ENCODE peak calls at places on chromosomes 1 and 21, in four cellular contexts. L, K, Q and N are unnamed samples.

GRCh38 chr1:61266738-61267137 is 184.4 kb downstream of the NFIA start:
- DNase-seq in Q (no peak), K (no peak), L (no peak), N (no peak)

GRCh38 chr1:108502624-108503023 is 52.5 kb downstream of the NBPF6 start:
- DNase-seq in Q (peak; percentile 59), L (no peak), K (peak; percentile 7), N (no peak)

GRCh38 chr1:25030674-25031589 is 100.9 kb upstream of the RUNX3 start:
- DNase-seq in Q (peak; percentile 41), L (no peak), K (no peak), N (no peak)

GRCh38 chr1:109312978-109313775 is 6.4 kb upstream of the MYBPHL start:
- DNase-seq in K (peak; percentile 78), L (no peak), Q (no peak), N (no peak)

GRCh38 chr1:115332813-115333608 is 5.0 kb downstream of the NGF start:
- DNase-seq in L (no peak), K (peak; percentile 88), Q (peak; percentile 77), N (no peak)

GRCh38 chr21:33208534-33208933 is 21.2 kb upstream of the IFNAR2 start:
- DNase-seq in Q (no peak), K (no peak), L (no peak), N (no peak)

GRCh38 chr1:95041491-95042165 is 31.1 kb downstream of the ALG14 start:
- DNase-seq in L (peak; percentile 39), Q (peak; percentile 78), K (peak; percentile 94), N (peak; percentile 76)

GRCh38 chr1:228668553-228669400 is 66.5 kb upstream of the RHOU start:
- DNase-seq in Q (peak; percentile 2), K (peak; percentile 50), L (no peak), N (no peak)

GRCh38 chr1:216563096-216563495 is 139.8 kb upstream of the USH2A start:
- DNase-seq in Q (no peak), K (no peak), L (no peak), N (peak; percentile 73)

GRCh38 chr1:71565267-71565666 is 484.4 kb upstream of the ZRANB2 start:
- DNase-seq in Q (peak; percentile 31), L (no peak), K (peak; percentile 80), N (no peak)

GRCh38 chr1:8070381-8070811 is 44.3 kb upstream of the ERRFI1 start:
- DNase-seq in L (no peak), K (no peak), Q (no peak), N (peak; percentile 79)

GRCh38 chr1:27864264-27864895 is 8.0 kb upstream of the THEMIS2 start:
- DNase-seq in L (no peak), K (no peak), Q (no peak), N (no peak)

GRCh38 chr1:100134872-100135271 is 1.9 kb downstream of the TRMT13 start:
- DNase-seq in Q (no peak), K (no peak), L (no peak), N (no peak)

GRCh38 chr1:49319426-49319963 is 542.8 kb upstream of the BEND5 start:
- DNase-seq in L (no peak), Q (no peak), K (no peak), N (no peak)

GRCh38 chr1:39957299-39958020 is 2.5 kb downstream of the MFSD2A start:
- DNase-seq in L (no peak), Q (no peak), K (no peak), N (no peak)

GRCh38 chr1:40799351-40799867 is 15.8 kb downstream of the KCNQ4 start:
- DNase-seq in K (peak; percentile 48), L (no peak), Q (peak; percentile 31), N (no peak)

GRCh38 chr21:42097860-42098259 is 26.7 kb downstream of the UMODL1 start:
- DNase-seq in L (no peak), Q (peak; percentile 98), K (peak; percentile 97), N (peak; percentile 22)

GRCh38 chr1:229848762-229849677 is 218.0 kb upstream of the GALNT2 start:
- DNase-seq in K (peak; percentile 11), Q (no peak), L (peak; percentile 57), N (no peak)

GRCh38 chr1:5269901-5270300 is 615.5 kb downstream of the AJAP1 start:
- DNase-seq in Q (no peak), L (no peak), K (no peak), N (no peak)

GRCh38 chr21:16519656-16520055 is 789.9 kb downstream of the USP25 start:
- DNase-seq in Q (no peak), L (no peak), K (peak; percentile 13), N (no peak)

GRCh38 chr1:162689745-162690671 is 57.7 kb downstream of the DDR2 start:
- DNase-seq in L (no peak), Q (peak; percentile 37), K (no peak), N (no peak)

GRCh38 chr1:186662752-186663151 is 17.5 kb downstream of the PTGS2 start:
- DNase-seq in Q (peak; percentile 14), L (no peak), K (no peak), N (no peak)

GRCh38 chr1:234458352-234459027 is 20.5 kb downstream of the TARBP1 start:
- DNase-seq in Q (no peak), K (no peak), L (no peak), N (peak; percentile 9)

GRCh38 chr1:30636621-30637020 is 86.8 kb downstream of the MATN1 start:
- DNase-seq in L (no peak), Q (no peak), K (no peak), N (no peak)

GRCh38 chr1:30637183-30637969 is 86.0 kb downstream of the MATN1 start:
- DNase-seq in K (no peak), L (no peak), Q (no peak), N (no peak)

GRCh38 chr1:30638086-30638485 is 85.3 kb downstream of the MATN1 start:
- DNase-seq in K (no peak), L (no peak), Q (no peak), N (no peak)

GRCh38 chr1:30639881-30640452 is 83.4 kb downstream of the MATN1 start:
- DNase-seq in Q (no peak), K (no peak), L (no peak), N (peak; percentile 68)

GRCh38 chr1:30638811-30639210 is 84.6 kb downstream of the MATN1 start:
- DNase-seq in K (no peak), Q (no peak), L (no peak), N (no peak)
- H3K27ac ChIP-seq in K (no peak overlapping the region), Q (no peak overlapping the region), L (no peak overlapping the region), N (no peak overlapping the region)

GRCh38 chr1:47638713-47639112 is 200.9 kb downstream of the FOXD2 start:
- DNase-seq in L (no peak), K (no peak), Q (no peak), N (no peak)
- H3K27ac ChIP-seq in L (no peak overlapping the region), K (no peak overlapping the region), Q (no peak overlapping the region), N (no peak overlapping the region)

DNA sequence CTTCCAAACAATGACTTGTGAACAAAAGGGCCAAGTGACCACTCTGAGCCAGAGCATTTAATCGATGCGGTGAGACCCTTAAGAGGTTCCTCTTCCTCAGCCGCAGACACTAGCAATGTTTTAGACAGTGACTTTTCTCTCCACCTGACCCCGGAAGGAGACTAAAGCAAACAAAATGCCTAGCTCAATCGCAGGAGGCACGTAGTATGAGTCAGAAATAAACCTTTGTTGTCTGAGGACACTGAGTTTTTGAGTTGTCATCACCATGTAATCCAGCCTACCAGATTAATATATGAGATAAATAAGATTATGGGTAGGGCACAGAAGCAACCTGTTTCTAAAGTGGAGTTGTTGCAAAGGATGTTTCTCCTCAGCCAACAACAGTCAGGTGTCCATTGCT is 326.2 kb upstream of the DUSP10 start:
- DNase-seq in K (no peak), Q (no peak), L (no peak), N (no peak)
- H3K27ac ChIP-seq in K (no peak overlapping the region), Q (no peak overlapping the region), L (no peak overlapping the region), N (no peak overlapping the region)

GRCh38 chr1:221910222-221910621 is 168.3 kb upstream of the DUSP10 start:
- DNase-seq in K (no peak), Q (no peak), L (no peak), N (no peak)
- H3K27ac ChIP-seq in K (no peak overlapping the region), Q (no peak overlapping the region), L (no peak overlapping the region), N (no peak overlapping the region)

GRCh38 chr1:9345922-9346321 is 53.2 kb downstream of the SPSB1 start:
- DNase-seq in L (no peak), Q (no peak), K (no peak), N (no peak)

GRCh38 chr1:9344426-9345200 is 51.9 kb downstream of the SPSB1 start:
- DNase-seq in K (no peak), Q (no peak), L (no peak), N (no peak)

GRCh38 chr1:9346566-9346965 is 53.9 kb downstream of the SPSB1 start:
- DNase-seq in K (no peak), Q (no peak), L (no peak), N (no peak)

GRCh38 chr1:9343269-9343668 is 50.6 kb downstream of the SPSB1 start:
- DNase-seq in K (no peak), L (no peak), Q (no peak), N (no peak)

DNA sequence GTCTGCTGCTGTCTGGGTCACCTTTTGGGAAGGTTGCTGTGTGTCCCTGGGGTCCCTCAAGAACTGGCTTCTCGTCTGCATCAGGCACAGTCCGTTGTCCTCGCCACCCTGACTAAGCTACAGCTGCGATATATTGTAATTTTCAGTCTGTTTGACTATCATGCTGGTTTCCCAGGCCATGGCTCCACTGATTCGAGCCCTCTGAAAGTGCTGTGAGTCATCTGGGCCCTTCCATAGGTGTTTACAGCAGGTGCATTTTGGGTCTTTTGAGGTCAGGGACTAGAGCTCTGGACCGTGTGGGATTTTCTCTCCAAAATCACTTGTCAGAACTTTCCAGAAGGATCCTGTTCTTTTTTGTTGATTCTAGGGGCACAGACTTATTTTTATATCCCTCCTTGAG is 52.8 kb downstream of the SPSB1 start:
- DNase-seq in Q (no peak), K (no peak), L (no peak), N (no peak)
- H3K27ac ChIP-seq in Q (no peak overlapping the region), K (no peak overlapping the region), L (no peak overlapping the region), N (no peak overlapping the region)

GRCh38 chr1:51520700-51521248 is 1.7 kb upstream of the EPS15 start:
- DNase-seq in K (no peak), L (no peak), Q (no peak), N (no peak)
- H3K27ac ChIP-seq in K (no peak overlapping the region), L (no peak overlapping the region), Q (peak overlapping the region; percentile 24), N (no peak overlapping the region)